ENCODE peak calls at places on chromosomes 6 and 20, in nine cellular contexts. R, Q, M, E, O, X, K, N and S are unnamed samples. For H3K27me3 and H3K36me3, the result is how much of the 10 kb centered on the place peaks cover.

GRCh38 chr6:157056275-157056674 is 267.0 kb downstream of the TMEM242 start:
- DNase-seq in R (no peak), Q (no peak), M (no peak), E (no peak), O (no peak), X (no peak), K (no peak), N (no peak), S (no peak)

GRCh38 chr20:56779452-56780143 is 150.5 kb downstream of the TFAP2C start:
- DNase-seq in R (no peak), Q (no peak), M (no peak), E (no peak), O (no peak), X (no peak), K (no peak), N (no peak), S (no peak)

GRCh38 chr6:13096084-13096483 is 232.3 kb downstream of the TBC1D7 start:
- DNase-seq in R (no peak), Q (no peak), M (no peak), E (no peak), O (no peak), X (no peak), K (no peak), N (no peak), S (no peak)

GRCh38 chr6:157841211-157841840 is 18.3 kb downstream of the SNX9 start:
- DNase-seq in R (no peak), Q (peak), M (no peak), E (no peak), O (no peak), X (no peak), K (peak), N (peak), S (no peak)

GRCh38 chr20:10488436-10489053 is 53.4 kb downstream of the SLX4IP start:
- DNase-seq in R (no peak), Q (no peak), M (no peak), E (no peak), O (no peak), X (no peak), K (no peak), N (no peak), S (no peak)

GRCh38 chr20:32415494-32415893 is 57.4 kb downstream of the ASXL1 start:
- DNase-seq in R (no peak), Q (no peak), M (no peak), E (no peak), O (no peak), X (no peak), K (no peak), N (no peak), S (no peak)

GRCh38 chr6:39389372-39389767 is 66.9 kb upstream of the KCNK16 start:
- DNase-seq in R (no peak), Q (no peak), M (no peak), E (peak), O (no peak), X (peak), K (no peak), N (peak), S (no peak)

GRCh38 chr6:484086-484728 is 92.7 kb downstream of the IRF4 start:
- DNase-seq in R (no peak), Q (no peak), M (no peak), E (no peak), O (no peak), X (no peak), K (no peak), N (peak), S (no peak)

GRCh38 chr6:159931112-159931511 is 37.8 kb upstream of the IGF2R start:
- DNase-seq in R (peak), Q (no peak), M (no peak), E (no peak), O (no peak), X (no peak), K (no peak), N (no peak), S (no peak)

GRCh38 chr6:46891396-46891795 is 30.3 kb downstream of the ADGRF5 start:
- DNase-seq in R (no peak), Q (peak), M (no peak), E (no peak), O (no peak), X (no peak), K (no peak), N (no peak), S (no peak)

GRCh38 chr6:109595998-109596397 is 95.0 kb downstream of the AK9 start:
- DNase-seq in R (no peak), Q (peak), M (no peak), E (peak), O (peak), X (peak), K (no peak), N (peak), S (no peak)

GRCh38 chr20:15039088-15039762 is 701.8 kb upstream of the FLRT3 start:
- DNase-seq in R (no peak), Q (peak), M (no peak), E (no peak), O (no peak), X (no peak), K (no peak), N (no peak), S (no peak)

GRCh38 chr6:41167173-41167963 is 4.5 kb upstream of the TREM2 start:
- DNase-seq in R (no peak), Q (peak), M (no peak), E (peak), O (peak), X (no peak), K (no peak), N (peak), S (no peak)

GRCh38 chr6:113010181-113010580 is 663.1 kb downstream of the RFPL4B start:
- DNase-seq in R (no peak), Q (no peak), M (no peak), E (no peak), O (no peak), X (no peak), K (no peak), N (no peak), S (no peak)

GRCh38 chr6:134577998-134578397 is 260.1 kb upstream of the SGK1 start:
- DNase-seq in R (no peak), Q (peak), M (no peak), E (peak), O (no peak), X (no peak), K (no peak), N (peak), S (no peak)

GRCh38 chr6:39865011-39865888 is 69.0 kb downstream of the MOCS1 start:
- DNase-seq in R (peak), Q (peak), M (peak), E (peak), O (peak), X (peak), K (peak), N (peak), S (no peak)

GRCh38 chr6:135875446-135875845 is 23.9 kb downstream of the PDE7B start:
- DNase-seq in R (no peak), Q (no peak), M (no peak), E (no peak), O (no peak), X (no peak), K (no peak), N (no peak), S (no peak)

GRCh38 chr20:58550661-58551060 is 35.5 kb upstream of the APCDD1L start:
- DNase-seq in R (no peak), Q (no peak), M (peak), E (peak), O (peak), X (peak), K (no peak), N (peak), S (no peak)

GRCh38 chr6:145809785-145810184 is 4.8 kb downstream of the FBXO30 start:
- DNase-seq in R (no peak), Q (no peak), M (no peak), E (no peak), O (no peak), X (no peak), K (no peak), N (peak), S (no peak)

GRCh38 chr6:37673436-37673835 is 24.2 kb downstream of the MDGA1 start:
- DNase-seq in R (no peak), Q (no peak), M (no peak), E (no peak), O (no peak), X (no peak), K (no peak), N (no peak), S (no peak)

GRCh38 chr6:33761922-33762629 is 15.4 kb upstream of the IP6K3 start:
- DNase-seq in R (peak), Q (peak), M (peak), E (peak), O (peak), X (peak), K (peak), N (peak), S (no peak)

GRCh38 chr20:11483697-11484096 is 434.0 kb upstream of the BTBD3 start:
- DNase-seq in R (no peak), Q (no peak), M (no peak), E (no peak), O (no peak), X (no peak), K (no peak), N (no peak), S (no peak)

GRCh38 chr20:60862601-60863000 is 389.5 kb upstream of the CDH4 start:
- DNase-seq in R (no peak), Q (no peak), M (no peak), E (no peak), O (no peak), X (no peak), K (no peak), N (no peak), S (no peak)

GRCh38 chr6:106974337-106974998 is at the start of gene CD24:
- DNase-seq in R (peak), Q (peak), M (peak), E (no peak), O (peak), X (peak), K (peak), N (no peak), S (no peak)

GRCh38 chr20:43849496-43850197 is 65.0 kb upstream of the TOX2 start:
- DNase-seq in R (no peak), Q (peak), M (peak), E (peak), O (no peak), X (no peak), K (no peak), N (peak), S (no peak)

GRCh38 chr20:47298624-47299023 is 57.9 kb downstream of the ZMYND8 start:
- DNase-seq in R (no peak), Q (no peak), M (no peak), E (no peak), O (no peak), X (no peak), K (no peak), N (no peak), S (no peak)

GRCh38 chr20:845967-846893 is 12.7 kb downstream of the FAM110A start:
- DNase-seq in R (no peak), Q (no peak), M (no peak), E (no peak), O (no peak), X (no peak), K (no peak), N (no peak), S (no peak)

GRCh38 chr20:24488064-24488799 is 18.8 kb downstream of the SYNDIG1 start:
- DNase-seq in R (no peak), Q (peak), M (no peak), E (no peak), O (no peak), X (no peak), K (no peak), N (no peak), S (no peak)

GRCh38 chr6:140988780-140989179 is 1143.9 kb upstream of the GJE1 start:
- DNase-seq in R (no peak), Q (peak), M (no peak), E (no peak), O (no peak), X (no peak), K (no peak), N (no peak), S (no peak)

GRCh38 chr20:24118096-24118780 is 129.7 kb upstream of the GGTLC1 start:
- DNase-seq in R (no peak), Q (no peak), M (no peak), E (no peak), O (no peak), X (peak), K (no peak), N (no peak), S (no peak)

GRCh38 chr20:58875541-58876134 is 23.1 kb downstream of the GNAS start:
- DNase-seq in R (no peak), Q (peak), M (peak), E (peak), O (no peak), X (no peak), K (no peak), N (peak), S (no peak)

GRCh38 chr6:134853111-134854055 is 96.5 kb downstream of the ALDH8A1 start:
- DNase-seq in R (no peak), Q (peak), M (no peak), E (peak), O (no peak), X (no peak), K (peak), N (peak), S (no peak)

GRCh38 chr20:50245561-50246366 is 55.1 kb downstream of the CEBPB start:
- DNase-seq in R (no peak), Q (peak), M (peak), E (no peak), O (no peak), X (no peak), K (no peak), N (peak), S (no peak)

GRCh38 chr6:1388927-1389790 is at the start of gene FOXF2:
- DNase-seq in R (peak), Q (no peak), M (peak), E (no peak), O (peak), X (no peak), K (no peak), N (peak), S (no peak)

GRCh38 chr20:6471110-6471647 is 296.3 kb upstream of the BMP2 start:
- DNase-seq in R (no peak), Q (no peak), M (no peak), E (no peak), O (no peak), X (no peak), K (no peak), N (no peak), S (no peak)

GRCh38 chr6:81842254-81842653 is 89.8 kb upstream of the TENT5A start:
- DNase-seq in R (no peak), Q (no peak), M (no peak), E (no peak), O (no peak), X (no peak), K (no peak), N (no peak), S (no peak)

GRCh38 chr6:116616757-116617093 is 446 bp downstream of the RSPH4A start:
- DNase-seq in R (no peak), Q (no peak), M (no peak), E (no peak), O (peak), X (peak), K (no peak), N (peak), S (peak)

DNA sequence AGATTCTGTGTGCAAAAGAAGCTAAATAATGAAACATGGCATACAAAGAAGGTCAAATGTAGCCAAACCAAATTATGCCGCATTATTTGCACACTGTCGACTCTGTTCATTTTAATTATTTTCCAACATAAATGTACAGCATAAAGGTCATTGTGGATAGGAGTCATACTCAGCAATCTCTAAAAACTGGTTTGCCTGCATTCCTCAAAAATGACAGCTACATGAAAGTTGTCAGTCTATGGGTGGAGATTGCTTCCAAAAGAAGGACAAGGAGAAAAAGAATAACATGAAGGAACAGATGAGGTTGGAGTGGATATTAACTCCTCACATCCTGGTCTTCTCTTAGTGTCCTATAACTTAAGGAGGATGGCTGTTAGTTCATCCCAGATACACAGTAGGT is 123.0 kb upstream of the STXBP5 start:
- DNase-seq in R (no peak), Q (peak), M (no peak), E (no peak), O (no peak), X (no peak), K (no peak), N (no peak), S (no peak)
- H3K27ac ChIP-seq in R (no peak), Q (peak), M (no peak), E (no peak), O (no peak), X (no peak), K (no peak), N (no peak), S (no peak)

GRCh38 chr20:46178891-46179290 is 60.8 kb downstream of the CD40 start:
- DNase-seq in R (no peak), Q (no peak), M (no peak), E (no peak), O (no peak), X (no peak), K (no peak), N (no peak), S (no peak)

GRCh38 chr20:46177768-46178167 is 59.7 kb downstream of the CD40 start:
- DNase-seq in R (no peak), Q (no peak), M (no peak), E (no peak), O (no peak), X (no peak), K (no peak), N (no peak), S (no peak)

GRCh38 chr20:46182801-46183200 is 64.7 kb downstream of the CD40 start:
- DNase-seq in R (no peak), Q (no peak), M (no peak), E (no peak), O (no peak), X (no peak), K (no peak), N (no peak), S (no peak)

GRCh38 chr20:46182271-46182670 is 64.2 kb downstream of the CD40 start:
- DNase-seq in R (no peak), Q (no peak), M (no peak), E (no peak), O (no peak), X (no peak), K (no peak), N (no peak), S (no peak)

DNA sequence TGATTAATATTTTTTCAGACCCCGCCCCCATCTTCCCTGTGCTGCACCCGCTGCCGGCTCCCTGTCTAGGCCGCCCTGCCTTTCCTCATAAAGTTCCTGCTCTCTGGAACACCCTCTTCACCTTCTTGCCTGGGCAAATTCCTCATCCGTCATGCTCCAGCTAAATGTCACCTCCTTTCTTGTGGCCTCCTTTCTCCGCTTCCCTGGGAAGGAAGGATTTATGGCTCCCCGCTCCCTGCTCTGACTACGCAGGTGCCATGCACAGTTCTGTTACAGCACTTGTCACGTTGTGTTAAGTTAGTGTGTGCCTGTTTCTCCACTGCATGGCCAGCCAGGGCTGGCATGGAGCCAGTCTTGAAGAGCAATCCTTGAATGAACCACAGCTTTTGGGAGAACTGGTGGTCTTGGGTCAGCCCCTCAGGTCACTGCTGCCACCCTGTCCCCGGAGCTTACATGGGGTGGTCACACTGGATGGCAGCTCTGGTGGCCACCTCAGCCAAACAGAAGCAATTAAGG is 61.8 kb downstream of the CD40 start:
- DNase-seq in R (no peak), Q (no peak), M (no peak), E (no peak), O (no peak), X (no peak), K (no peak), N (no peak), S (no peak)
- H3K27me3 ChIP-seq in R (under half), Q (half or more), M (under half), E (under half), O (under half), X (under half), K (under half), N (under half), S (under half)

GRCh38 chr20:34085544-34086040 is 26.5 kb downstream of the EIF2S2 start:
- DNase-seq in R (no peak), Q (no peak), M (no peak), E (no peak), O (no peak), X (no peak), K (no peak), N (no peak), S (no peak)
- H3K36me3 ChIP-seq in R (under half), Q (half or more), M (half or more), E (under half), O (under half), X (under half), K (half or more), N (under half), S (half or more)

GRCh38 chr6:129667034-129667433 is 42.9 kb downstream of the ARHGAP18 start:
- DNase-seq in R (no peak), Q (no peak), M (no peak), E (no peak), O (no peak), X (no peak), K (no peak), N (peak), S (no peak)
- H3K27ac ChIP-seq in R (no peak), Q (no peak), M (no peak), E (no peak), O (no peak), X (peak), K (no peak), N (no peak), S (no peak)

DNA sequence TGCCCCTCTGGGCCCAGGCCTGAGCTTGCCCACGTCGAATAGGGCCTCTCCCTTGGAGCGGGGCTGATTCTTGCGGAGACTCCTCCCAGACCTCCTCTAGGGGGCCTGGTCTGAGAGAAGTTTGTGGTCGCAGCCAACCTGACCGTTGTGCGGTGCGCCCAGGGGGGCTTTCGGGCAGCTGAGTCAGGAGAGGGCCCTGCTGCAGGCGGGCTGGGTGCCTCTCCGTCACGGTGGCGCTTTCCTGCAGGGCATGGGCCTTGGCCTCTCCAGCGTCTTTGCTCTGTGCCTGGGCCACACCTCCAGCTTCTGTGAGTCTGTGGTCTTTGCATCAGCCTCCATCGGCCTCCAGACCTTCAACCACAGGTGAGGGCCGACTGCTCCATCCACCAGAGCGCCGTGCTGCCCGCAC is 12.9 kb downstream of the SLC17A9 start:
- DNase-seq in R (no peak), Q (no peak), M (no peak), E (no peak), O (no peak), X (no peak), K (no peak), N (no peak), S (no peak)
- H3K27me3 ChIP-seq in R (under half), Q (under half), M (half or more), E (under half), O (under half), X (under half), K (under half), N (under half), S (under half)

GRCh38 chr6:44300424-44300823 is 12.7 kb downstream of the AARS2 start:
- DNase-seq in R (no peak), Q (no peak), M (no peak), E (no peak), O (no peak), X (no peak), K (no peak), N (no peak), S (no peak)
- H3K36me3 ChIP-seq in R (under half), Q (under half), M (half or more), E (under half), O (under half), X (under half), K (half or more), N (under half), S (under half)